ENCODE peak calls at places on chromosomes 1 and 21, in five cellular contexts. One of them, this sample, is unnamed.

GRCh38 chr1:17502326-17502778 is 37.1 kb upstream of the ARHGEF10L start:
- DNase-seq in GM23338: peak
- DNase-seq in K562: peak
- DNase-seq in HepG2: peak
- DNase-seq in GM12878: peak
- DNase-seq in this sample: peak

GRCh38 chr1:219568728-219569127 is 44.2 kb downstream of the ZC3H11B start:
- DNase-seq in GM23338: no peak
- DNase-seq in K562: no peak
- DNase-seq in HepG2: no peak
- DNase-seq in GM12878: no peak
- DNase-seq in this sample: no peak

GRCh38 chr1:17122449-17123194 is 3.4 kb upstream of the PADI2 start:
- DNase-seq in GM23338: no peak
- DNase-seq in K562: no peak
- DNase-seq in HepG2: peak
- DNase-seq in GM12878: no peak
- DNase-seq in this sample: no peak

GRCh38 chr1:228283043-228283371 is 75.2 kb downstream of the OBSCN start:
- DNase-seq in GM23338: peak
- DNase-seq in K562: peak
- DNase-seq in HepG2: no peak
- DNase-seq in GM12878: no peak
- DNase-seq in this sample: no peak

GRCh38 chr1:3899776-3900149 is 309 bp downstream of the C1orf174 start:
- DNase-seq in GM23338: peak
- DNase-seq in K562: peak
- DNase-seq in HepG2: no peak
- DNase-seq in GM12878: no peak
- DNase-seq in this sample: no peak

GRCh38 chr1:226135059-226135651 is 51.4 kb downstream of the ACBD3 start:
- DNase-seq in GM23338: no peak
- DNase-seq in K562: no peak
- DNase-seq in HepG2: peak
- DNase-seq in GM12878: no peak
- DNase-seq in this sample: no peak

GRCh38 chr1:213275293-213275692 is 224.3 kb downstream of the RPS6KC1 start:
- DNase-seq in GM23338: no peak
- DNase-seq in K562: no peak
- DNase-seq in HepG2: no peak
- DNase-seq in GM12878: no peak
- DNase-seq in this sample: no peak

GRCh38 chr1:18069903-18070302 is 37.7 kb upstream of the IGSF21 start:
- DNase-seq in GM23338: no peak
- DNase-seq in K562: no peak
- DNase-seq in HepG2: no peak
- DNase-seq in GM12878: no peak
- DNase-seq in this sample: no peak

GRCh38 chr21:28294046-28294445 is 698.6 kb downstream of the LTN1 start:
- DNase-seq in GM23338: no peak
- DNase-seq in K562: no peak
- DNase-seq in HepG2: no peak
- DNase-seq in GM12878: no peak
- DNase-seq in this sample: no peak

GRCh38 chr1:78649628-78650027 is at the start of gene IFI44:
- DNase-seq in GM23338: no peak
- DNase-seq in K562: no peak
- DNase-seq in HepG2: no peak
- DNase-seq in GM12878: peak
- DNase-seq in this sample: no peak

GRCh38 chr1:159828916-159829634 is 2.4 kb downstream of the SLAMF8 start:
- DNase-seq in GM23338: peak
- DNase-seq in K562: peak
- DNase-seq in HepG2: peak
- DNase-seq in GM12878: peak
- DNase-seq in this sample: peak

GRCh38 chr1:206745301-206745700 is 25.3 kb upstream of the IL19 start:
- DNase-seq in GM23338: no peak
- DNase-seq in K562: no peak
- DNase-seq in HepG2: no peak
- DNase-seq in GM12878: no peak
- DNase-seq in this sample: no peak

GRCh38 chr1:160743266-160743665 is 4.2 kb downstream of the SLAMF7 start:
- DNase-seq in GM23338: no peak
- DNase-seq in K562: no peak
- DNase-seq in HepG2: no peak
- DNase-seq in GM12878: no peak
- DNase-seq in this sample: no peak

GRCh38 chr1:119276558-119276957 is 92.0 kb upstream of the HAO2 start:
- DNase-seq in GM23338: peak
- DNase-seq in K562: no peak
- DNase-seq in HepG2: no peak
- DNase-seq in GM12878: no peak
- DNase-seq in this sample: peak

GRCh38 chr1:63790989-63791388 is 17.2 kb downstream of the ROR1 start:
- DNase-seq in GM23338: no peak
- DNase-seq in K562: no peak
- DNase-seq in HepG2: no peak
- DNase-seq in GM12878: no peak
- DNase-seq in this sample: no peak

GRCh38 chr21:41758550-41758949 is 8.3 kb downstream of the RIPK4 start:
- DNase-seq in GM23338: no peak
- DNase-seq in K562: no peak
- DNase-seq in HepG2: no peak
- DNase-seq in GM12878: no peak
- DNase-seq in this sample: no peak

GRCh38 chr1:62765981-62766380 is 18.0 kb upstream of the ATG4C start:
- DNase-seq in GM23338: peak
- DNase-seq in K562: no peak
- DNase-seq in HepG2: no peak
- DNase-seq in GM12878: no peak
- DNase-seq in this sample: no peak

GRCh38 chr1:58412071-58412580 is 134.4 kb downstream of the OMA1 start:
- DNase-seq in GM23338: no peak
- DNase-seq in K562: no peak
- DNase-seq in HepG2: no peak
- DNase-seq in GM12878: no peak
- DNase-seq in this sample: no peak

GRCh38 chr1:226048886-226049285 is 13.6 kb upstream of the H3-3A start:
- DNase-seq in GM23338: no peak
- DNase-seq in K562: no peak
- DNase-seq in HepG2: no peak
- DNase-seq in GM12878: no peak
- DNase-seq in this sample: no peak

GRCh38 chr1:46166521-46167462 is 8.1 kb upstream of the TSPAN1 start:
- DNase-seq in GM23338: peak
- DNase-seq in K562: no peak
- DNase-seq in HepG2: no peak
- DNase-seq in GM12878: no peak
- DNase-seq in this sample: no peak

GRCh38 chr1:3031401-3032221 is 10.3 kb downstream of the ACTRT2 start:
- DNase-seq in GM23338: no peak
- DNase-seq in K562: no peak
- DNase-seq in HepG2: no peak
- DNase-seq in GM12878: no peak
- DNase-seq in this sample: no peak

GRCh38 chr1:115445090-115445489 is 107.0 kb upstream of the NGF start:
- DNase-seq in GM23338: no peak
- DNase-seq in K562: no peak
- DNase-seq in HepG2: no peak
- DNase-seq in GM12878: no peak
- DNase-seq in this sample: no peak

GRCh38 chr1:26554781-26555180 is 25.2 kb downstream of the RPS6KA1 start:
- DNase-seq in GM23338: no peak
- DNase-seq in K562: no peak
- DNase-seq in HepG2: no peak
- DNase-seq in GM12878: no peak
- DNase-seq in this sample: no peak
- TF ChIP-seq JUNB in GM23338: no peak
- TF ChIP-seq JUNB in K562: no peak
- TF ChIP-seq JUNB in HepG2: no peak
- TF ChIP-seq JUNB in GM12878: no peak
- TF ChIP-seq JUNB in this sample: no peak

DNA sequence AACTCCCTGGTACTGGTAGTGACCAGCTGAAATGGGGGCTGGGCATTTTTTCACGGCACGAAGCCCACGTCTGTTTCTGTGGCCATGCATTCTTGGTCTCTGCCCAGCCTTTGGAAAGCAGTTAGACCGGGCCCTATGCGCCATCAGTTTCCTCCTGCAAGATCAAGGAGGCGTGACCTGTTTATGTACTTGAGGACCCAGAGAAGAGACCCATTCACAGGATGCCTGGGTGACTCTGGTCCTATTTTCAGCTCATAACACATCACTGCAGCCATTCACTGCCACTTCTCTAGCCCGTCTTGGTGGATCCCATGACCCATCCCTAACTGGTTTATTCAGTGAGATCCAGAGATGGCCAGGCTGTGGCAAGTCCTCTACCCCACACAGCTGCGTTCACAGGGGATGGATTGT is 70.4 kb downstream of the SPSB1 start:
- DNase-seq in GM23338: no peak
- DNase-seq in K562: no peak
- DNase-seq in HepG2: no peak
- DNase-seq in GM12878: no peak
- DNase-seq in this sample: no peak
- TF ChIP-seq JUNB in GM23338: no peak
- TF ChIP-seq JUNB in K562: no peak
- TF ChIP-seq JUNB in HepG2: no peak
- TF ChIP-seq JUNB in GM12878: no peak
- TF ChIP-seq JUNB in this sample: no peak

GRCh38 chr21:36767096-36767495 is 68.2 kb downstream of the SIM2 start:
- DNase-seq in GM23338: no peak
- DNase-seq in K562: no peak
- DNase-seq in HepG2: no peak
- DNase-seq in GM12878: no peak
- DNase-seq in this sample: no peak

GRCh38 chr21:36766511-36766910 is 67.6 kb downstream of the SIM2 start:
- DNase-seq in GM23338: no peak
- DNase-seq in K562: no peak
- DNase-seq in HepG2: no peak
- DNase-seq in GM12878: no peak
- DNase-seq in this sample: no peak

GRCh38 chr21:36768496-36768895 is 69.6 kb downstream of the SIM2 start:
- DNase-seq in GM23338: no peak
- DNase-seq in K562: no peak
- DNase-seq in HepG2: no peak
- DNase-seq in GM12878: no peak
- DNase-seq in this sample: no peak

GRCh38 chr21:36773111-36773510 is 74.2 kb downstream of the SIM2 start:
- DNase-seq in GM23338: no peak
- DNase-seq in K562: no peak
- DNase-seq in HepG2: peak
- DNase-seq in GM12878: no peak
- DNase-seq in this sample: peak

GRCh38 chr21:36769051-36769867 is 70.3 kb downstream of the SIM2 start:
- DNase-seq in GM23338: no peak
- DNase-seq in K562: no peak
- DNase-seq in HepG2: no peak
- DNase-seq in GM12878: no peak
- DNase-seq in this sample: no peak
- TF ChIP-seq JUNB in GM23338: no peak
- TF ChIP-seq JUNB in K562: no peak
- TF ChIP-seq JUNB in HepG2: no peak
- TF ChIP-seq JUNB in GM12878: no peak
- TF ChIP-seq JUNB in this sample: no peak

GRCh38 chr1:68370101-68370915 is 79.4 kb downstream of the RPE65 start:
- DNase-seq in GM23338: no peak
- DNase-seq in K562: no peak
- DNase-seq in HepG2: no peak
- DNase-seq in GM12878: no peak
- DNase-seq in this sample: no peak
- TF ChIP-seq JUNB in GM23338: no peak
- TF ChIP-seq JUNB in K562: no peak
- TF ChIP-seq JUNB in HepG2: no peak
- TF ChIP-seq JUNB in GM12878: no peak
- TF ChIP-seq JUNB in this sample: no peak

GRCh38 chr21:45415188-45415942 is 10.4 kb downstream of the COL18A1 start:
- DNase-seq in GM23338: no peak
- DNase-seq in K562: no peak
- DNase-seq in HepG2: no peak
- DNase-seq in GM12878: no peak
- DNase-seq in this sample: no peak

GRCh38 chr21:45412909-45413581 is 8.1 kb downstream of the COL18A1 start:
- DNase-seq in GM23338: no peak
- DNase-seq in K562: no peak
- DNase-seq in HepG2: no peak
- DNase-seq in GM12878: no peak
- DNase-seq in this sample: no peak

GRCh38 chr21:45412491-45412890 is 7.5 kb downstream of the COL18A1 start:
- DNase-seq in GM23338: no peak
- DNase-seq in K562: no peak
- DNase-seq in HepG2: no peak
- DNase-seq in GM12878: no peak
- DNase-seq in this sample: no peak

GRCh38 chr21:45414396-45415187 is 9.6 kb downstream of the COL18A1 start:
- DNase-seq in GM23338: no peak
- DNase-seq in K562: no peak
- DNase-seq in HepG2: no peak
- DNase-seq in GM12878: no peak
- DNase-seq in this sample: no peak

GRCh38 chr21:45413922-45414321 is 9.0 kb downstream of the COL18A1 start:
- DNase-seq in GM23338: no peak
- DNase-seq in K562: no peak
- DNase-seq in HepG2: no peak
- DNase-seq in GM12878: no peak
- DNase-seq in this sample: no peak
- TF ChIP-seq JUNB in GM23338: no peak
- TF ChIP-seq JUNB in K562: no peak
- TF ChIP-seq JUNB in HepG2: no peak
- TF ChIP-seq JUNB in GM12878: no peak
- TF ChIP-seq JUNB in this sample: no peak

This sample was measured in A549.